ENCODE peak calls at places on chromosomes 13 and 19, in six cellular contexts. M is PC-3, P is DND-41, T is MM.1S, G is osteoblast, V is mammary epithelial cell. A is an unnamed sample.

GRCh38 chr19:32373614-32374295 is 28.3 kb downstream of the ZNF507 start:
- DNase-seq in M (peak; percentile 96), T (no peak), G (peak; percentile 65), P (no peak), V (peak; percentile 96), A (peak; percentile 99)

GRCh38 chr13:41148421-41149283 is 16.1 kb upstream of the KBTBD6 start:
- DNase-seq in T (no peak), M (no peak), P (peak; percentile 30), V (no peak), G (no peak), A (no peak)

GRCh38 chr19:1624458-1624857 is 19.2 kb upstream of the UQCR11 start:
- DNase-seq in G (peak; percentile 97), V (no peak), M (peak; percentile 35), T (peak; percentile 21), P (peak; percentile 61), A (peak; percentile 19)

GRCh38 chr13:48783181-48783630 is 129.5 kb downstream of the CYSLTR2 start:
- DNase-seq in M (peak; percentile 60), V (peak; percentile 89), T (no peak), G (no peak), P (peak; percentile 15), A (no peak)

GRCh38 chr13:24670927-24671326 is 9.3 kb upstream of the ATP12A start:
- DNase-seq in G (no peak), P (peak; percentile 15), T (no peak), M (peak; percentile 54), V (no peak), A (no peak)

GRCh38 chr13:74132152-74132767 is 1.9 kb downstream of the KLF12 start:
- DNase-seq in T (no peak), P (peak; percentile 39), G (peak; percentile 46), M (peak; percentile 48), V (peak; percentile 11), A (no peak)

GRCh38 chr19:44512326-44513298 is 12.3 kb upstream of the ZNF180 start:
- DNase-seq in V (peak; percentile 61), T (no peak), P (peak; percentile 47), G (no peak), M (peak; percentile 66), A (peak; percentile 50)

GRCh38 chr13:52406629-52407028 is 657 bp upstream of the THSD1 start:
- DNase-seq in P (no peak), V (no peak), G (no peak), M (no peak), T (no peak), A (no peak)

GRCh38 chr19:10289836-10290438 is at the start of gene ICAM5:
- DNase-seq in P (no peak), G (peak; percentile 92), T (no peak), M (peak; percentile 28), V (no peak), A (peak; percentile 52)

DNA sequence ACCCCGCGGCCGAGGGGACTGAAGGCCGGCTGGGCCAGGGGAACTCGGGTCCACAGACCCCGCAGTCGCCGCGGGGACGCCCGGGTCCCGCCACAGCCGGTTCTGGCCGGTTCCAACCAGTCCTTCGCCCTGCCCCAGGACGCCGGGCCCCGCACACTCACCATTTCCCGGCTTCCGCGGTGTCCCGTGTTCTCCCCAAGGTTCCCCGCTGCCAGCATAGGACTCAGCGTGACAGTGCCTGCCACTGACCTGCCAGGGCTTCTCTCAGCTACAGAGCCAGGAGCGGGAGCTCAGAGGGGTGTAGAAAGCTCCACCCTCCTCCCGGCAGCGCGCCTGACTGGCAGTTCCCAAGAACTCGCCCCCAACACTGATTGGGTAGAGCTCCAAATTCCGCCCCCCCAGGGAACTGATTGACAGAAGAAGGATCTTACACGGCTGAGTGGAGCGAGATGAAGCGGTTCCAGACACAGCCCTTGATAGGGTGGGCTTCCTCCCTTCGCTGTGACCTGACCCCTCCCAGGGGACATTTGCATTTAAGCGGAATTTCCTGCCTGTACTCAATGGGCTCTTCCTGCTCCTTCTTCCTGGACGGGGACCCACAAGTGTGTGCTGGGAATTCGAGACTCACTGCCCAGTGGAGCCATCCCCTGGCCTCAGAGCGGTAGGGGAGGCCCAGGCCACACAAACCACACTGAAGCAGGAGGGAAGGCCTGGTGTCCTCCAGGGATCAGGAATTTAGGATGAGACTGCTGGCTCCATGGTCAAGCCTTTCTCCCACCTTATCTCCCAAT is at the start of gene ZNF442:
- DNase-seq in G (peak; percentile 99), M (peak; percentile 96), V (peak; percentile 93), T (peak; percentile 95), P (peak; percentile 99), A (peak; percentile 78)
- H3K27me3 ChIP-seq in G (no peaks in the 10 kb centered on the region), M (no peaks in the 10 kb centered on the region), V (no peaks in the 10 kb centered on the region), T (no peaks in the 10 kb centered on the region), P (no peaks in the 10 kb centered on the region), A (peaks cover 27% of the 10 kb centered on the region)

GRCh38 chr13:110338441-110339101 is 31.5 kb downstream of the COL4A2 start:
- DNase-seq in T (no peak), P (no peak), V (no peak), M (no peak), G (no peak), A (no peak)
- H3K36me3 ChIP-seq in T (no peaks in the 10 kb centered on the region), P (no peaks in the 10 kb centered on the region), V (peaks cover 3% of the 10 kb centered on the region), M (no peaks in the 10 kb centered on the region), G (peaks cover 43% of the 10 kb centered on the region), A (no peaks in the 10 kb centered on the region)

GRCh38 chr13:50643055-50643454 is 200.4 kb downstream of the DLEU7 start:
- DNase-seq in T (no peak), G (peak; percentile 21), V (no peak), M (no peak), P (no peak), A (no peak)

GRCh38 chr13:50645092-50645491 is 198.4 kb downstream of the DLEU7 start:
- DNase-seq in M (peak; percentile 47), V (peak; percentile 58), P (no peak), T (no peak), G (peak; percentile 73), A (no peak)

GRCh38 chr13:50646070-50646469 is 197.4 kb downstream of the DLEU7 start:
- DNase-seq in G (no peak), T (no peak), M (no peak), V (no peak), P (no peak), A (no peak)

DNA sequence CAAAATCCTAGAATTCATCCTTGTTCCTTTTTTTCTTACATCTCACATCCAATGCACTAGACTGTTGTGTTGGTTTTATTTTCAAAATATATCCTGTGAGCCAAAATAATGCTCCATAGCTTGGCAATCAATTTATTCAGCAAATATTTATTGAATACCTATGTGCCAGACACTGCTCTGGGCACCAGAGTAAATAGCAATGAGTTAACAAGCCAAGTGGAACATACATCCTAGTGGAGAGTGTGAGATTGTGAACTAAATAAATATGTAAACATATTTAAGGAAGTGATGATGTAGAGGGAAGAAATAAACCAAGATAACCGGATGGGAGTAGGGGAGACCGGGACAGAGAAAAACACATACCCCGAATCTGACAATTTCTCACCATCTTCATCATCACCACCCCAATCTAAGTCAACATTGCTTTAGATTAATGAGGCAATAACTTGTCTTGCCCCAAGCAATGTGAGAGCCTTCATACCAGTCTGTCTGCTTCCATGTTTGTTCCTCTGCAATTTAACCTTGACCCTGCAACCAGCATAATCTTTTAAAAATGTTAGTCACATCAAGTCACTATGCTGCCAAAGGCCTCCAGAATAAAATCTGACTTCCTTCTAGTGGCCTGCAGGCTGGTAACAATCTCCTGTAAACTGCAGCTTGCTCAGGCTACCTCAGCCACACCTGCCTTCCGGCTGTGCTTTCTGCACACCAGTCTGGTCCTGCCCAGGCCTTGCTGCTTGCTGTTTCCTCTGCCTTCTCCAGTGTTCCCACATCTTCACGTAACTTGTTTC is 199.2 kb downstream of the DLEU7 start:
- DNase-seq in T (no peak), V (peak; percentile 73), M (peak; percentile 69), P (no peak), G (no peak), A (peak; percentile 94)
- H3K4me2 ChIP-seq in T (no peak overlapping the region), V (peak overlapping the region; percentile 39), M (peak overlapping the region; percentile 44), P (no peak overlapping the region), G (no peak overlapping the region), A (peak overlapping the region; percentile 63)

GRCh38 chr19:12838182-12838890 is at the start of gene MAST1:
- DNase-seq in G (peak; percentile 98), P (peak; percentile 75), M (peak; percentile 80), T (peak; percentile 45), V (no peak), A (no peak)
- H3K27me3 ChIP-seq in G (peaks cover 76% of the 10 kb centered on the region), P (no peaks in the 10 kb centered on the region), M (peaks cover 11% of the 10 kb centered on the region), T (peaks cover 93% of the 10 kb centered on the region), V (peaks cover 14% of the 10 kb centered on the region), A (peaks cover 5% of the 10 kb centered on the region)

GRCh38 chr19:325937-326565 is 18.5 kb downstream of the MIER2 start:
- DNase-seq in V (no peak), T (no peak), M (no peak), P (no peak), G (peak; percentile 46), A (no peak)
- H3K36me3 ChIP-seq in V (peaks cover 34% of the 10 kb centered on the region), T (no peaks in the 10 kb centered on the region), M (no peaks in the 10 kb centered on the region), P (peaks cover 91% of the 10 kb centered on the region), G (peaks cover 85% of the 10 kb centered on the region), A (peaks cover 24% of the 10 kb centered on the region)

GRCh38 chr19:5049561-5049960 is 80.6 kb downstream of the KDM4B start:
- DNase-seq in T (no peak), G (no peak), P (no peak), V (no peak), M (no peak), A (no peak)
- H3K4me2 ChIP-seq in T (no peak overlapping the region), G (no peak overlapping the region), P (no peak overlapping the region), V (no peak overlapping the region), M (peak overlapping the region; percentile 83), A (no peak overlapping the region)

GRCh38 chr19:38384209-38385027 is 3.4 kb downstream of the GGN start:
- DNase-seq in M (peak; percentile 19), V (peak; percentile 22), P (no peak), G (peak; percentile 87), T (no peak), A (no peak)
- H3K27me3 ChIP-seq in M (no peaks in the 10 kb centered on the region), V (no peaks in the 10 kb centered on the region), P (no peaks in the 10 kb centered on the region), G (no peaks in the 10 kb centered on the region), T (peaks cover 12% of the 10 kb centered on the region), A (no peaks in the 10 kb centered on the region)

GRCh38 chr19:47489072-47489914 is 5.3 kb upstream of the KPTN start:
- DNase-seq in M (no peak), P (no peak), T (no peak), V (no peak), G (peak; percentile 95), A (no peak)
- H3K36me3 ChIP-seq in M (no peaks in the 10 kb centered on the region), P (peaks cover 69% of the 10 kb centered on the region), T (no peaks in the 10 kb centered on the region), V (peaks cover 7% of the 10 kb centered on the region), G (peaks cover 42% of the 10 kb centered on the region), A (no peaks in the 10 kb centered on the region)